ENCODE peak calls at places on chromosomes 4 and X, in seven cellular contexts. T, O, F, Z, L, G and A are unnamed samples.

GRCh38 chrX:17535229-17535628 is 160.2 kb downstream of the NHS start:
- DNase-seq in T (no peak), O (no peak), F (peak), Z (no peak), L (peak), G (no peak), A (no peak)

GRCh38 chrX:118802857-118803256 is 20.8 kb upstream of the ZCCHC12 start:
- DNase-seq in T (no peak), O (no peak), F (no peak), Z (no peak), L (peak), G (no peak), A (no peak)

GRCh38 chrX:135421537-135421931 is 210 bp upstream of the SMIM10L2A start:
- DNase-seq in T (peak), O (peak), F (peak), Z (peak), L (peak), G (peak), A (peak)

GRCh38 chr4:157172011-157172410 is 48.5 kb upstream of the GRIA2 start:
- DNase-seq in T (no peak), O (no peak), F (peak), Z (no peak), L (no peak), G (no peak), A (no peak)

GRCh38 chr4:149987330-149987751 is 90.9 kb upstream of the DCLK2 start:
- DNase-seq in T (peak), O (no peak), F (no peak), Z (no peak), L (no peak), G (no peak), A (no peak)

GRCh38 chrX:128676651-128677050 is 624.4 kb upstream of the ACTRT1 start:
- DNase-seq in T (no peak), O (no peak), F (no peak), Z (no peak), L (no peak), G (no peak), A (no peak)

GRCh38 chrX:118702741-118703140 is 24.7 kb upstream of the IL13RA1 start:
- DNase-seq in T (no peak), O (no peak), F (no peak), Z (peak), L (no peak), G (no peak), A (no peak)

GRCh38 chr4:179678093-179678804 is 2236.0 kb upstream of the AGA start:
- DNase-seq in T (no peak), O (no peak), F (no peak), Z (no peak), L (no peak), G (no peak), A (no peak)

GRCh38 chr4:108224628-108225053 is 55.9 kb upstream of the LEF1 start:
- DNase-seq in T (no peak), O (no peak), F (no peak), Z (peak), L (no peak), G (no peak), A (no peak)